ENCODE peak calls at places on chromosome 21, in seven cellular contexts. N, P, A, J, B, S and Z are unnamed samples.

GRCh38 chr21:42833439-42833815 is 45.9 kb downstream of the WDR4 start:
- DNase-seq in N (peak), P (peak), A (no peak), J (peak), B (peak), S (peak), Z (peak)

GRCh38 chr21:14545906-14546480 is at the start of gene SAMSN1:
- DNase-seq in N (no peak), P (no peak), A (no peak), J (peak), B (peak), S (no peak), Z (no peak)

GRCh38 chr21:21051109-21052055 is 53.2 kb downstream of the NCAM2 start:
- DNase-seq in N (no peak), P (no peak), A (no peak), J (no peak), B (no peak), S (no peak), Z (no peak)

GRCh38 chr21:19321688-19322087 is 918.1 kb upstream of the TMPRSS15 start:
- DNase-seq in N (no peak), P (no peak), A (no peak), J (no peak), B (no peak), S (no peak), Z (no peak)

GRCh38 chr21:44370027-44370735 is 16.8 kb downstream of the TRPM2 start:
- DNase-seq in N (peak), P (peak), A (no peak), J (peak), B (no peak), S (peak), Z (no peak)

GRCh38 chr21:15976807-15977206 is 247.0 kb downstream of the USP25 start:
- DNase-seq in N (no peak), P (no peak), A (no peak), J (no peak), B (no peak), S (no peak), Z (no peak)

GRCh38 chr21:43943512-43944110 is 68.5 kb upstream of the TRAPPC10 start:
- DNase-seq in N (no peak), P (no peak), A (no peak), J (no peak), B (no peak), S (no peak), Z (no peak)

GRCh38 chr21:28104346-28104745 is 888.3 kb downstream of the LTN1 start:
- DNase-seq in N (no peak), P (no peak), A (no peak), J (no peak), B (no peak), S (no peak), Z (no peak)

GRCh38 chr21:44354775-44355771 is 1.7 kb downstream of the TRPM2 start:
- DNase-seq in N (no peak), P (no peak), A (no peak), J (no peak), B (peak), S (peak), Z (no peak)

GRCh38 chr21:25944672-25945213 is 210.0 kb downstream of the GABPA start:
- DNase-seq in N (no peak), P (peak), A (no peak), J (no peak), B (no peak), S (no peak), Z (no peak)

GRCh38 chr21:25579402-25580016 is 27.8 kb downstream of the MRPL39 start:
- DNase-seq in N (no peak), P (no peak), A (no peak), J (no peak), B (no peak), S (no peak), Z (no peak)

GRCh38 chr21:14737922-14738321 is 191.8 kb upstream of the SAMSN1 start:
- DNase-seq in N (peak), P (peak), A (no peak), J (peak), B (no peak), S (peak), Z (peak)

GRCh38 chr21:26717146-26717739 is 128.0 kb downstream of the ADAMTS1 start:
- DNase-seq in N (peak), P (peak), A (no peak), J (peak), B (no peak), S (no peak), Z (no peak)

GRCh38 chr21:17848228-17848627 is 29.1 kb upstream of the C21orf91 start:
- DNase-seq in N (no peak), P (peak), A (no peak), J (no peak), B (peak), S (no peak), Z (no peak)

GRCh38 chr21:25283720-25284119 is 323.6 kb downstream of the MRPL39 start:
- DNase-seq in N (no peak), P (peak), A (no peak), J (no peak), B (no peak), S (peak), Z (no peak)

GRCh38 chr21:39756285-39756684 is 11.3 kb downstream of the IGSF5 start:
- DNase-seq in N (no peak), P (no peak), A (no peak), J (no peak), B (no peak), S (no peak), Z (no peak)

GRCh38 chr21:44418108-44418875 is 37.0 kb upstream of the LRRC3 start:
- DNase-seq in N (no peak), P (no peak), A (no peak), J (no peak), B (no peak), S (no peak), Z (no peak)

GRCh38 chr21:28627691-28628090 is 365.0 kb downstream of the LTN1 start:
- DNase-seq in N (no peak), P (no peak), A (no peak), J (no peak), B (no peak), S (no peak), Z (no peak)

GRCh38 chr21:39867198-39867650 is at the start of gene PCP4:
- DNase-seq in N (peak), P (no peak), A (peak), J (peak), B (no peak), S (peak), Z (peak)

GRCh38 chr21:38171723-38172344 is 85.0 kb upstream of the KCNJ15 start:
- DNase-seq in N (no peak), P (peak), A (peak), J (no peak), B (no peak), S (no peak), Z (no peak)

GRCh38 chr21:16587671-16588379 is 858.0 kb downstream of the USP25 start:
- DNase-seq in N (no peak), P (peak), A (no peak), J (no peak), B (no peak), S (no peak), Z (no peak)

GRCh38 chr21:16794944-16795343 is 717.9 kb upstream of the CXADR start:
- DNase-seq in N (peak), P (peak), A (no peak), J (no peak), B (no peak), S (peak), Z (no peak)

GRCh38 chr21:38797470-38797869 is 8.3 kb upstream of the ETS2 start:
- DNase-seq in N (peak), P (no peak), A (no peak), J (peak), B (no peak), S (peak), Z (peak)

GRCh38 chr21:21290751-21291150 is 292.5 kb downstream of the NCAM2 start:
- DNase-seq in N (no peak), P (no peak), A (no peak), J (no peak), B (no peak), S (no peak), Z (no peak)

GRCh38 chr21:28790335-28790734 is 202.3 kb downstream of the LTN1 start:
- DNase-seq in N (no peak), P (no peak), A (no peak), J (no peak), B (no peak), S (no peak), Z (no peak)

GRCh38 chr21:44331650-44332306 is 7.4 kb downstream of the CFAP410 start:
- DNase-seq in N (no peak), P (peak), A (no peak), J (no peak), B (no peak), S (no peak), Z (no peak)

GRCh38 chr21:28834335-28835238 is 158.1 kb downstream of the LTN1 start:
- DNase-seq in N (no peak), P (no peak), A (no peak), J (no peak), B (no peak), S (no peak), Z (no peak)

GRCh38 chr21:39715804-39716397 is 29.1 kb upstream of the IGSF5 start:
- DNase-seq in N (peak), P (peak), A (no peak), J (peak), B (no peak), S (peak), Z (peak)

GRCh38 chr21:43300496-43301423 is 126.2 kb downstream of the SIK1 start:
- DNase-seq in N (no peak), P (peak), A (no peak), J (no peak), B (no peak), S (no peak), Z (no peak)

GRCh38 chr21:44083631-44084291 is 23.4 kb upstream of the PWP2 start:
- DNase-seq in N (no peak), P (no peak), A (no peak), J (no peak), B (no peak), S (no peak), Z (no peak)

GRCh38 chr21:14070968-14071367 is 139.8 kb downstream of the LIPI start:
- DNase-seq in N (no peak), P (no peak), A (no peak), J (no peak), B (no peak), S (no peak), Z (no peak)

GRCh38 chr21:16912075-16912474 is 600.8 kb upstream of the CXADR start:
- DNase-seq in N (no peak), P (peak), A (no peak), J (no peak), B (no peak), S (no peak), Z (no peak)

GRCh38 chr21:15848632-15849031 is 118.8 kb downstream of the USP25 start:
- DNase-seq in N (peak), P (peak), A (no peak), J (no peak), B (no peak), S (no peak), Z (no peak)

GRCh38 chr21:15617968-15618367 is 111.8 kb upstream of the USP25 start:
- DNase-seq in N (no peak), P (peak), A (no peak), J (no peak), B (no peak), S (no peak), Z (no peak)

GRCh38 chr21:17726047-17726446 is 93.1 kb downstream of the C21orf91 start:
- DNase-seq in N (no peak), P (peak), A (no peak), J (no peak), B (no peak), S (peak), Z (peak)

GRCh38 chr21:28516996-28517592 is 475.6 kb downstream of the LTN1 start:
- DNase-seq in N (peak), P (no peak), A (peak), J (no peak), B (peak), S (peak), Z (no peak)

GRCh38 chr21:39705849-39706248 is 39.1 kb upstream of the IGSF5 start:
- DNase-seq in N (no peak), P (peak), A (no peak), J (no peak), B (no peak), S (no peak), Z (no peak)

GRCh38 chr21:28632718-28633408 is 359.8 kb downstream of the LTN1 start:
- DNase-seq in N (no peak), P (peak), A (no peak), J (no peak), B (no peak), S (no peak), Z (no peak)

GRCh38 chr21:45634511-45635183 is 8.9 kb upstream of the PCBP3 start:
- DNase-seq in N (no peak), P (peak), A (no peak), J (no peak), B (no peak), S (no peak), Z (no peak)
- TF ChIP-seq CEBPB in N (no peak), P (no peak), A (no peak), J (no peak), B (no peak), S (no peak), Z (no peak)

DNA sequence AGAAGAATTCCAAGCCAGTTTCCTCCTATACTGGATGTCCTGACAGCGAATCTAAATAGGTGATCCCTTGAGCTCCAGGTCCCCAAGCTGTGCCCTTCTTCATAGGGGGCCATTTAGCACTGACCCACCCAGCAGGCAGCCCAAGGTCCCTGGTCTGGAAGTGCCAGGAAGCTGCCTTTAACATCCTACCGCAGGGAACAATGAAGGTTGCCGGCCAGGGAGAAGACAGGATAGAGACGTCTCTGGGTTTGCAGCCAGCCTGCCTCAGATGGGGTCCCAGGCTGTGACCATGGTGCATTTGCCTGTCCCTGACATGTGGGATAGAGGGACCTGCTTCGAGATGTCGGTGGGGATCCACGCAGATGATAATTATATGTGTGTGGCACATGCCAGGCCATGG is 2.7 kb upstream of the RIPK4 start:
- DNase-seq in N (no peak), P (no peak), A (no peak), J (no peak), B (no peak), S (no peak), Z (no peak)
- TF ChIP-seq CEBPB in N (no peak), P (no peak), A (no peak), J (no peak), B (no peak), S (no peak), Z (no peak)

GRCh38 chr21:33207471-33208149 is 22.1 kb upstream of the IFNAR2 start:
- DNase-seq in N (no peak), P (no peak), A (no peak), J (no peak), B (no peak), S (no peak), Z (no peak)
- TF ChIP-seq CEBPB in N (no peak), P (no peak), A (no peak), J (no peak), B (no peak), S (no peak), Z (no peak)

DNA sequence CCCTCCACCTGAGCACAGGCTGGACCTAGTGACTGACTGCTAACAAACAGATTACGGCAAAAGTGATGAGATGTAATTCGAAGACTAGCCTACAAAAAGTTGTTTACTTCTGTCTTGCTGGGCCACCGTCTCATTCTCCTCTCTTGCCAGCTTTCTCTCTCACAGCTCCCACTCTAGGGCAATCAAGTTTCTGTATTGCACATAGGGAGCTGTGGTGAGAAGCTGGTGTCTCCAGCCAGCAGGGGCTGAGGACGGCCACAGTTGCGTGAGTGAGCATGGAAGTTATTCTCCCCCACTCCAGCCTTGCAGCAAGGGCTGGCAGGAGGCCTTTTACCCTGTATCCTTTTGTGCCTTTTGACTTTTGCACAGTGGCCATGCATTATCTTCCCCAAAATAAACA is 8.6 kb upstream of the COL6A2 start:
- DNase-seq in N (no peak), P (no peak), A (no peak), J (no peak), B (no peak), S (no peak), Z (no peak)
- TF ChIP-seq CEBPB in N (no peak), P (no peak), A (no peak), J (no peak), B (no peak), S (no peak), Z (no peak)

DNA sequence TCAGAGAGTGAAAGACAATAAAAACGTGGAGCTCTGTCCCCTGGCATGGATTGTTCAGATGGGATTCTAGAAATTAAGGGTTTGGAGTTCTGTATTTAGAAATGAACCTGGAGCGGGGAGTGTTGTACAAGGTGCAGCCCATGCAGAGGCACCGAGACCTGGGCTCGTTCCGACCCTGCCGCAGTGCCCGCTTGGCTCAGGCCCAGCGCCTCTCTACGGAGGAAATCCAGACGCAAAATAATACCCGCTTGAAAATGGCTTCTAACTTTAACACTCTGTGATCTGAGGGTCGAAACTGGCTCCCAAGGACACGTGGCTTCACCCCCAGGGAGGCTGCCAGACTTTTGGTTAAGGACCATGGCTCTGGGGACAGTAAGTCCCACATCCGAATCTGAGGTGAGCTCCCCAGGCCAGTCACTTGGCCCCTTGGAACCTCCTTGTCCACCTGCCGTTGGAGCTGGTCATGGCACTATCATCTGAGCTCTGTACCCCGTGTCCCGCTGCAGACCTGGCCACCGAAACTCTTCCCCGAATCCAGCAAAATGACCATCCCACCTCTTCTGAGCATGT is 68.5 kb upstream of the FAM3B start:
- DNase-seq in N (no peak), P (no peak), A (no peak), J (no peak), B (no peak), S (no peak), Z (no peak)
- TF ChIP-seq CEBPB in N (no peak), P (no peak), A (no peak), J (no peak), B (no peak), S (no peak), Z (no peak)

GRCh38 chr21:36852293-36852692 is 114.2 kb downstream of the HLCS start:
- DNase-seq in N (no peak), P (no peak), A (no peak), J (no peak), B (no peak), S (no peak), Z (no peak)
- TF ChIP-seq CEBPB in N (no peak), P (no peak), A (no peak), J (no peak), B (no peak), S (no peak), Z (no peak)

DNA sequence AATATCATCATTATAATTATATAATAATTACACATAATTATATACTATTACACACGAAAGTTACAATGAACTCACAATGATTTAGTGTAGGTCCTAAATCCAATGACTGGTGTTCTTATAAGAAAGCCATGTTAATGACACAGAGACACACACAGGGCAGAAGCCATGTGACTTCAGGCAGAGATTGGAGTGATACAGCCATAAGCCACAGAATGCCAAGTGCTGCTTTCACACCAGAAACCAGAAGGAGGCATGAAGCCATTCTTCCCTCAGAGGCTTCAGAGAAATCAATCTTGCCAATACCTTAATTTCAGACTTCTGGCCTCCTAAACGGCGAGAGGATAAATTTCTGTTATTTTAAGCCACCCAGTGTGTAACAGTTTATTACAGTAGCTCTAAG is 147.4 kb upstream of the KRTAP19-8 start:
- DNase-seq in N (no peak), P (no peak), A (no peak), J (no peak), B (no peak), S (no peak), Z (no peak)
- TF ChIP-seq CEBPB in N (no peak), P (no peak), A (no peak), J (no peak), B (no peak), S (no peak), Z (no peak)

GRCh38 chr21:34345091-34345871 is 18.5 kb upstream of the KCNE2 start:
- DNase-seq in N (no peak), P (peak), A (no peak), J (no peak), B (no peak), S (no peak), Z (no peak)

GRCh38 chr21:34342476-34342875 is 21.3 kb upstream of the KCNE2 start:
- DNase-seq in N (no peak), P (no peak), A (no peak), J (no peak), B (no peak), S (no peak), Z (no peak)

GRCh38 chr21:34344058-34344425 is 19.8 kb upstream of the KCNE2 start:
- DNase-seq in N (no peak), P (no peak), A (no peak), J (no peak), B (no peak), S (no peak), Z (no peak)

GRCh38 chr21:34344584-34344983 is 19.2 kb upstream of the KCNE2 start:
- DNase-seq in N (no peak), P (peak), A (no peak), J (no peak), B (no peak), S (no peak), Z (no peak)

GRCh38 chr21:34343347-34344057 is 20.3 kb upstream of the KCNE2 start:
- DNase-seq in N (no peak), P (no peak), A (no peak), J (no peak), B (no peak), S (no peak), Z (no peak)
- TF ChIP-seq CEBPB in N (no peak), P (no peak), A (no peak), J (no peak), B (no peak), S (no peak), Z (no peak)